ENCODE peak calls at places on chromosome 11, in five cellular contexts. Y, G, S, V and W are unnamed samples.

GRCh38 chr11:57313788-57314135 is 11.0 kb downstream of the TNKS1BP1 start:
- DNase-seq in Y (no peak), G (no peak), S (no peak), V (no peak), W (no peak)

GRCh38 chr11:60887531-60887930 is 18.9 kb downstream of the PRPF19 start:
- DNase-seq in Y (no peak), G (no peak), S (peak; percentile 66), V (no peak), W (no peak)

GRCh38 chr11:77402218-77402556 is 71.7 kb downstream of the PAK1 start:
- DNase-seq in Y (no peak), G (no peak), S (no peak), V (no peak), W (no peak)

GRCh38 chr11:108654994-108655631 is 9.8 kb upstream of the DDX10 start:
- DNase-seq in Y (no peak), G (peak; percentile 20), S (peak; percentile 63), V (no peak), W (no peak)

GRCh38 chr11:118947999-118948398 is 8.1 kb upstream of the UPK2 start:
- DNase-seq in Y (no peak), G (no peak), S (no peak), V (no peak), W (no peak)

GRCh38 chr11:18374956-18375355 is 19.4 kb upstream of the LDHA start:
- DNase-seq in Y (no peak), G (no peak), S (no peak), V (no peak), W (no peak)

GRCh38 chr11:27625347-27625912 is 74.8 kb downstream of the BDNF start:
- DNase-seq in Y (no peak), G (no peak), S (no peak), V (no peak), W (no peak)

GRCh38 chr11:118441770-118442169 is 5.5 kb downstream of the KMT2A start:
- DNase-seq in Y (no peak), G (no peak), S (no peak), V (no peak), W (no peak)

GRCh38 chr11:28756977-28757376 is 648.8 kb downstream of the METTL15 start:
- DNase-seq in Y (no peak), G (no peak), S (no peak), V (no peak), W (no peak)

GRCh38 chr11:45060707-45061106 is 85.7 kb upstream of the PRDM11 start:
- DNase-seq in Y (no peak), G (no peak), S (no peak), V (no peak), W (no peak)

GRCh38 chr11:61125310-61125684 is 23.0 kb downstream of the CD5 start:
- DNase-seq in Y (no peak), G (no peak), S (no peak), V (no peak), W (no peak)

GRCh38 chr11:29527391-29527936 is 489.4 kb downstream of the KCNA4 start:
- DNase-seq in Y (no peak), G (no peak), S (no peak), V (peak; percentile 96), W (no peak)

GRCh38 chr11:94757037-94757681 is 11.0 kb upstream of the AMOTL1 start:
- DNase-seq in Y (no peak), G (no peak), S (no peak), V (no peak), W (no peak)

GRCh38 chr11:44823006-44823405 is 96.2 kb downstream of the TSPAN18 start:
- DNase-seq in Y (no peak), G (no peak), S (no peak), V (no peak), W (no peak)

GRCh38 chr11:34132261-34132965 is 27.0 kb downstream of the NAT10 start:
- DNase-seq in Y (no peak), G (no peak), S (no peak), V (no peak), W (no peak)

GRCh38 chr11:34126959-34127848 is 21.8 kb downstream of the NAT10 start:
- DNase-seq in Y (no peak), G (no peak), S (no peak), V (no peak), W (no peak)

GRCh38 chr11:34134765-34135164 is 29.3 kb downstream of the NAT10 start:
- DNase-seq in Y (no peak), G (no peak), S (no peak), V (no peak), W (no peak)

GRCh38 chr11:34124885-34125668 is 19.6 kb downstream of the NAT10 start:
- DNase-seq in Y (no peak), G (no peak), S (no peak), V (no peak), W (no peak)

DNA sequence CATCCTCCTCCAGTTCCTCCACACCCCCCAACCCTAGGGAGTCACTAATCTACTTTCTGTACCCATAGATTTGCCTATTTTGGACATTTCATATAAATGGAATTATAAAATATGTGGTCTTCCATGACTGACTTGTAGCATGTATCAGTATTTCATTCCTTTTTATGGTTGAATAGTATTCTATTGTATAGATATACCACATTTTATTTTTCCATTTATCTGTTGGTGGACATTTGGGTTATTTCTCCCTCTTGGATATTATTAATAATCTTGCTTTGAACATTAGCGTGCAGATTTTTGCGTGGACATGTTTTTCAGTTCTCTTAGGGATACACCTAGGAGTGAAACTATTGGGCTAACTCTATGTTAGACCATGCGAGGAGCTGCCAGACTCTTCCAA is 23.4 kb downstream of the NAT10 start:
- DNase-seq in Y (no peak), G (no peak), S (no peak), V (no peak), W (no peak)
- H3K36me3 ChIP-seq in Y (peaks cover 44% of the 10 kb centered on the region), G (peaks cover 83% of the 10 kb centered on the region), S (peaks cover 44% of the 10 kb centered on the region), V (peaks cover 2% of the 10 kb centered on the region), W (peaks cover 16% of the 10 kb centered on the region)

GRCh38 chr11:128285313-128285712 is 302.0 kb downstream of the ETS1 start:
- DNase-seq in Y (no peak), G (no peak), S (no peak), V (no peak), W (no peak)

GRCh38 chr11:128279861-128280260 is 307.5 kb downstream of the ETS1 start:
- DNase-seq in Y (no peak), G (no peak), S (no peak), V (no peak), W (no peak)

GRCh38 chr11:128283445-128283844 is 303.9 kb downstream of the ETS1 start:
- DNase-seq in Y (no peak), G (no peak), S (no peak), V (no peak), W (no peak)

GRCh38 chr11:128284634-128285033 is 302.7 kb downstream of the ETS1 start:
- DNase-seq in Y (no peak), G (no peak), S (no peak), V (no peak), W (no peak)

DNA sequence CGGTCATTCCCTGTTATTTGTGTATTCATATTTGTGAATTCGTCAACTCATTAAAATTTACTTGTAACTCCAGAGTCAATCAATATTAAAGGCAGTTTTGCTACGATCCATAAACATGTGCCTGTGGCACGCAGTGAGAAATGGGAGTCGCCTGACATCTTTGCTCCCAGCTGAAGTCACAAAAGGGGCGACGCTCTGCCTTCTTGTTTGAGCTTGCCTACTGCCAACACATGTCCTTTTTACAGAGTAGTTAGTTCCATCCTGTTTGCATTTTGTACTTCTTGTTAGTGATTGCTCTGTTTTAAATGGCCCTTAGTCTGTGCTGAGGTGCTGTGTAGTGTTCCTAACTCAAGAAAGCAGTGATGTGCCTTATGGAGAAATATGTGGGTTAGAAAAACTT is 305.3 kb downstream of the ETS1 start:
- DNase-seq in Y (no peak), G (no peak), S (no peak), V (no peak), W (no peak)
- H3K36me3 ChIP-seq in Y (no peaks in the 10 kb centered on the region), G (no peaks in the 10 kb centered on the region), S (no peaks in the 10 kb centered on the region), V (no peaks in the 10 kb centered on the region), W (no peaks in the 10 kb centered on the region)

GRCh38 chr11:33723238-33723881 is 12.9 kb downstream of the CD59 start:
- DNase-seq in Y (no peak), G (no peak), S (peak; percentile 35), V (peak; percentile 80), W (no peak)

GRCh38 chr11:33721291-33721840 is 14.9 kb downstream of the CD59 start:
- DNase-seq in Y (no peak), G (no peak), S (no peak), V (no peak), W (no peak)

GRCh38 chr11:33721984-33722383 is 14.2 kb downstream of the CD59 start:
- DNase-seq in Y (no peak), G (no peak), S (no peak), V (no peak), W (no peak)

GRCh38 chr11:33724644-33725035 is 11.6 kb downstream of the CD59 start:
- DNase-seq in Y (no peak), G (no peak), S (peak; percentile 40), V (no peak), W (no peak)

DNA sequence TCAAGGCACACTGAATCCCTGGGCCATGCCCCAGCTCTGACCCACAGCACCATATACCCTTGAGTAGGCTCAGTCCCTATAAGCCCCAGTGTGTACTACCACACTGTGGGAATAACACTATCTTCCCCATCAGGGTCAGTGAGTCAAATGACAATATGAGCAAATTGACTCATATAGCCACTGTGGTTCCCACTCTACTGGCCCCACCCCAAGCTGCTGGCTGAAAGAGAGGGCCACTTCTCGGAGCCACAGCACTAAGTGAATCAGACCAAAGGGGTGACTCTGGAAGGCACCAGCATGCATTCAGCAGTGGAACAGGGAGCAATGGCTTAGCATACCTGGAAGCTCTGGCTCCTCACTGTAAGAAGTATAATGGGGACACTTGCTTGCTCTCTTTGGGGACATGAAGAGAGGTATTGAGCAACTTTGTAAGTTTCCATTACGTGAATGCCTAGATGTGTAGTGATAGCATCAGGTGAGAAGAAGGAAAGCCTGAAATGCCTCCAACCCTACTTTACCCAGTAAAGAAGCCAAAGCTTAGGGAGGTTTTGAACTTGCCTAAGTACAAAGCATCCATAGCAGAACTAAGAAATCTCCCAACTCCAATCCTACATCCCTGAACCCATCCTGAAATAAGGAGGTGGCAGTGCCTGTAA is 13.5 kb downstream of the CD59 start:
- DNase-seq in Y (no peak), G (no peak), S (no peak), V (no peak), W (no peak)
- H3K36me3 ChIP-seq in Y (no peaks in the 10 kb centered on the region), G (peaks cover 28% of the 10 kb centered on the region), S (peaks cover 4% of the 10 kb centered on the region), V (peaks cover 3% of the 10 kb centered on the region), W (peaks cover 9% of the 10 kb centered on the region)

GRCh38 chr11:48087422-48087821 is 107.1 kb downstream of the PTPRJ start:
- DNase-seq in Y (no peak), G (no peak), S (no peak), V (no peak), W (no peak)
- H3K36me3 ChIP-seq in Y (no peaks in the 10 kb centered on the region), G (peaks cover 7% of the 10 kb centered on the region), S (no peaks in the 10 kb centered on the region), V (peaks cover 1% of the 10 kb centered on the region), W (no peaks in the 10 kb centered on the region)

GRCh38 chr11:69060806-69061712 is 12.3 kb downstream of the TPCN2 start:
- DNase-seq in Y (no peak), G (no peak), S (no peak), V (no peak), W (no peak)
- H3K36me3 ChIP-seq in Y (no peaks in the 10 kb centered on the region), G (peaks cover 6% of the 10 kb centered on the region), S (no peaks in the 10 kb centered on the region), V (peaks cover 5% of the 10 kb centered on the region), W (peaks cover 4% of the 10 kb centered on the region)